ENCODE peak calls at places on chromosome 14, in eight cellular contexts. S is heart left ventricle, V is Peyer's patch, N is ovary, B is adrenal gland, U is uterus, F is sigmoid colon, E is transverse colon. I is an unnamed sample. For H3K9me3, the result is how much of the 10 kb centered on the place peaks cover.

GRCh38 chr14:54769955-54770863 is 132.4 kb downstream of the GCH1 start:
- DNase-seq in S (no peak), V (no peak), N (no peak), B (no peak), U (no peak), F (no peak), E (no peak), I (no peak)

GRCh38 chr14:34254031-34254430 is 208.0 kb downstream of the SPTSSA start:
- DNase-seq in S (no peak), V (no peak), N (no peak), B (no peak), U (no peak), F (no peak), E (no peak), I (no peak)

GRCh38 chr14:79265366-79265765 is 945.9 kb downstream of the DIO2 start:
- DNase-seq in S (no peak), V (no peak), N (no peak), B (no peak), U (no peak), F (no peak), E (no peak), I (no peak)

GRCh38 chr14:48430805-48431204 is 755.4 kb upstream of the MDGA2 start:
- DNase-seq in S (no peak), V (peak), N (no peak), B (no peak), U (no peak), F (no peak), E (no peak), I (no peak)

GRCh38 chr14:103348154-103348553 is 14.1 kb downstream of the EIF5 start:
- DNase-seq in S (no peak), V (no peak), N (no peak), B (no peak), U (no peak), F (no peak), E (no peak), I (no peak)

GRCh38 chr14:67526676-67527459 is 6.2 kb upstream of the PLEKHH1 start:
- DNase-seq in S (no peak), V (peak), N (no peak), B (peak), U (no peak), F (no peak), E (peak), I (peak)

GRCh38 chr14:74882103-74882920 is 596 bp downstream of the DLST start:
- DNase-seq in S (peak), V (peak), N (no peak), B (peak), U (peak), F (peak), E (peak), I (peak)

GRCh38 chr14:83007641-83008237 is 1474.1 kb upstream of the SEL1L start:
- DNase-seq in S (no peak), V (no peak), N (no peak), B (no peak), U (no peak), F (no peak), E (no peak), I (no peak)

GRCh38 chr14:67916430-67916829 is 96.9 kb downstream of the RAD51B start:
- DNase-seq in S (no peak), V (no peak), N (no peak), B (no peak), U (no peak), F (no peak), E (no peak), I (no peak)

GRCh38 chr14:21680072-21680471 is 6.5 kb upstream of the OR4E1 start:
- DNase-seq in S (no peak), V (no peak), N (no peak), B (no peak), U (no peak), F (no peak), E (no peak), I (no peak)

GRCh38 chr14:32134448-32135070 is 57.5 kb downstream of the ARHGAP5 start:
- DNase-seq in S (no peak), V (no peak), N (no peak), B (no peak), U (no peak), F (no peak), E (no peak), I (no peak)

GRCh38 chr14:61064866-61065265 is 83.8 kb downstream of the SLC38A6 start:
- DNase-seq in S (no peak), V (no peak), N (no peak), B (no peak), U (no peak), F (no peak), E (no peak), I (no peak)

GRCh38 chr14:63046339-63047268 is 1.3 kb upstream of the KCNH5 start:
- DNase-seq in S (no peak), V (no peak), N (no peak), B (no peak), U (no peak), F (no peak), E (no peak), I (no peak)

GRCh38 chr14:77961853-77962580 is 162.1 kb downstream of the ADCK1 start:
- DNase-seq in S (no peak), V (no peak), N (no peak), B (no peak), U (no peak), F (no peak), E (no peak), I (no peak)

GRCh38 chr14:27366596-27366995 is 768.8 kb upstream of the NOVA1 start:
- DNase-seq in S (no peak), V (no peak), N (no peak), B (no peak), U (no peak), F (no peak), E (no peak), I (no peak)

GRCh38 chr14:35347323-35348043 is 55.3 kb downstream of the PSMA6 start:
- DNase-seq in S (no peak), V (no peak), N (no peak), B (no peak), U (no peak), F (peak), E (peak), I (no peak)

GRCh38 chr14:75492832-75493579 is 29.3 kb upstream of the BATF start:
- DNase-seq in S (no peak), V (no peak), N (no peak), B (no peak), U (no peak), F (no peak), E (no peak), I (no peak)

GRCh38 chr14:96752594-96752993 is 44.6 kb upstream of the VRK1 start:
- DNase-seq in S (no peak), V (no peak), N (no peak), B (no peak), U (no peak), F (no peak), E (no peak), I (no peak)

GRCh38 chr14:92680781-92681650 is 67.4 kb downstream of the LGMN start:
- DNase-seq in S (peak), V (peak), N (peak), B (peak), U (peak), F (peak), E (peak), I (peak)

GRCh38 chr14:102994689-102995088 is 62.7 kb downstream of the CDC42BPB start:
- DNase-seq in S (no peak), V (peak), N (no peak), B (no peak), U (no peak), F (no peak), E (peak), I (no peak)

DNA sequence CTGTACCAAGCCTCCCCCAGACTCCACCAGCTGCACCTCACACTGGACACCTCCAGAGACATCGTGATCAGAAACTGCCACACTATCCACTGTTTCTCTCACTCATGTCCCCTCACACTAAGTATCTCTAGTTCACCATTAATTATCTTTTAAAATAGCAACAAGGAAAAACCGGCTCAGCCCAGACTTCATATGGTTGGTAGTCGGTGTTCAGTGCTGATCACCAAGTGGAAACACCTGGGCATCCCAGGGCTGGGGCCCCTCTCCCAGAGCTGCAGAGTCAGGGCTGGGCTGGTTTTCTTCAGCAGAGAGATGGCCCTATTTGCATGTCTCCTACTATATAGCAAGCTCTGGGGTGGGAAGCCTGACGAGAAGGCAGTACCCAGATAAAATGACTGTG is 1140.0 kb downstream of the TMEM121 start:
- DNase-seq in S (no peak), V (no peak), N (no peak), B (no peak), U (no peak), F (no peak), E (no peak), I (no peak)
- H3K9me3 ChIP-seq in S (under half), V (under half), N (under half), B (under half), U (under half), F (under half), E (under half), I (under half)

GRCh38 chr14:76953196-76953945 is 75.1 kb downstream of the IRF2BPL start:
- DNase-seq in S (peak), V (peak), N (peak), B (peak), U (peak), F (peak), E (peak), I (peak)
- TF ChIP-seq POLR2A in S (no peak), V (peak), N (no peak), B (peak), U (no peak), F (no peak), E (peak), I (no peak)

GRCh38 chr14:105851716-105852377 is 325.5 kb downstream of the TMEM121 start:
- DNase-seq in S (no peak), V (no peak), N (no peak), B (no peak), U (no peak), F (peak), E (peak), I (no peak)

GRCh38 chr14:105852378-105853088 is 326.1 kb downstream of the TMEM121 start:
- DNase-seq in S (no peak), V (peak), N (no peak), B (no peak), U (no peak), F (no peak), E (peak), I (no peak)

GRCh38 chr14:105853907-105854599 is 327.7 kb downstream of the TMEM121 start:
- DNase-seq in S (no peak), V (no peak), N (no peak), B (no peak), U (peak), F (peak), E (peak), I (no peak)

GRCh38 chr14:105854600-105855245 is 328.3 kb downstream of the TMEM121 start:
- DNase-seq in S (no peak), V (no peak), N (no peak), B (no peak), U (peak), F (peak), E (peak), I (no peak)

DNA sequence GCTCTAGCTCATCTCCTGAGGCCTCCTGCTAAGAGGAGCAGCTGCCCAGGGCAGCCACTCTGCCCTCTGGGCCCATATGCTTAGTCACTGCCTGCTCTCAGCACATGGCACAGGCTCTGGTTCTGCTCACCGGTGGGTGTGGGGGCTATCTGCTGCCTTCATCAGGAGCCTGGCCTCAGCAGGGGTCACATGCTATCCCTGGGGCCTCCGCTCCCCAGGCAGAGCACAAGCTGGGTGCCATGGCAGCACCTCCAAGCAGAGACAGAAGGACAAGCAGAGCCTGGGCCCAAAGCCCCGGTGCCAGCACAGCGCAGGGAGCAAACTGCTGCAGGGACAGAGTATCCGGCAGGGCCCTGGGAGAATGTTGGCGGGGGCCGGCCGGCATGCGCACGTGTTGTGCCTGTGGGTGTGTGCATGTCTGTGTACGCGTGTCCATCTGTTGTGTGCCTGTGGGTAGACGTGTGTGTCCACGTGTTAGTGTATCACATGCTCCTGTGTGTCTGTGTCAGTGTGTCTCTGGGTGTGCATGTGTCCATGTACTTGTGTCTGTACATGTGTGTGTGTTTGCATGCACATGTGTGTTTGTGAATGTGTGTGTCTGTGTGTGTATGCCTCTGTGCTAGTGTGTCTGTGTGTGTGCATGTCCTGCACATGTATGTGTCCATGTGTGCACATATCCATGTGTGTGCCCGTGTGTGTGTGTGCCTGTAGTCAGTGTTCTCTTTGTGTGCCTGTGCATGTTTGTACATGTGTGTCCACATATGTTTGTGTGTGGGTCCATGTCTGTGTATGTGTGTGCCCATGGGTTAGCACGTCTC is 326.9 kb downstream of the TMEM121 start:
- DNase-seq in S (no peak), V (no peak), N (peak), B (no peak), U (peak), F (no peak), E (peak), I (no peak)
- H3K9me3 ChIP-seq in S (under half), V (under half), N (under half), B (under half), U (under half), F (under half), E (under half), I (under half)

DNA sequence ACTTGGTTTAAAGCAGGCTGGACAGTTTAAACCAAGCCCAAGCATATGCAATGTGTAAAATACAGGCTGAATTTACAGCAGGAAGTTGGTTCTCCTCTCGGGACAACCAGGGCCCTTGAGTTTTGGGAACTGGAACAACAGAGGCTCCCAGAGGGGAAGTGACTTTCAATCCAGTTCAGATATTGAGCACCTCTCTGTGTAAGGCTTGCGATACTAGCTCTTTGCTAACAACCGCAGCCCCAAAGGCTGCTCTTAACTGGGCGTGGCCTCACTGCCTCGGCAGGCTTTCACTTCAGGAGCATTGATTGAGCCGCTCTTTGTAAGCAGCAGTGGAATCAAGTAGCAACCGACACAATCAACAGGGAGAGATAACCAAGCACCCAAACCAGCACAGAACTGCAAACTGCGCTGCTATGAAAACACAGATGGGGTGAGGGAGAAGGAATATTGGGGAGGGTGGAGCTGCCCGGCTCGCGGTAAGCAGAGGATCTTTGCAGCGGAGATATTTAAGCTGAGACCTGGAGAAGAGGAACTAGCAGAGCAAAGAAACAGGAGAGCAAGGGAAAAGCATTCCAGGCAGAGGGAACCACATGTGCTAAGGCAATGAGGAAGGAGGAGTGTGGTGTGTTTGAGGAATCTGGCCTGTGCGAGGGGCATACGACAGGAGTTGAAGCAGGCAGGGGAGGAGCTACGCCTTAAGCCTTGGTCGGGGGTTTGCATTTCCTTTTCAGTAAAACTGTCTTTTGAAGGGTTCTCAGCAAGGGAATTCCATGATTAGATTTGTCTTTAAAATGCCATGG is 17.3 kb upstream of the YY1 start:
- DNase-seq in S (peak), V (peak), N (no peak), B (no peak), U (peak), F (no peak), E (peak), I (peak)
- TF ChIP-seq POLR2A in S (no peak), V (peak), N (no peak), B (no peak), U (no peak), F (no peak), E (no peak), I (no peak)

GRCh38 chr14:29461131-29461530 is 466.5 kb downstream of the PRKD1 start:
- DNase-seq in S (no peak), V (no peak), N (no peak), B (no peak), U (no peak), F (no peak), E (no peak), I (no peak)
- H3K9me3 ChIP-seq in S (under half), V (under half), N (under half), B (under half), U (under half), F (under half), E (under half), I (under half)

DNA sequence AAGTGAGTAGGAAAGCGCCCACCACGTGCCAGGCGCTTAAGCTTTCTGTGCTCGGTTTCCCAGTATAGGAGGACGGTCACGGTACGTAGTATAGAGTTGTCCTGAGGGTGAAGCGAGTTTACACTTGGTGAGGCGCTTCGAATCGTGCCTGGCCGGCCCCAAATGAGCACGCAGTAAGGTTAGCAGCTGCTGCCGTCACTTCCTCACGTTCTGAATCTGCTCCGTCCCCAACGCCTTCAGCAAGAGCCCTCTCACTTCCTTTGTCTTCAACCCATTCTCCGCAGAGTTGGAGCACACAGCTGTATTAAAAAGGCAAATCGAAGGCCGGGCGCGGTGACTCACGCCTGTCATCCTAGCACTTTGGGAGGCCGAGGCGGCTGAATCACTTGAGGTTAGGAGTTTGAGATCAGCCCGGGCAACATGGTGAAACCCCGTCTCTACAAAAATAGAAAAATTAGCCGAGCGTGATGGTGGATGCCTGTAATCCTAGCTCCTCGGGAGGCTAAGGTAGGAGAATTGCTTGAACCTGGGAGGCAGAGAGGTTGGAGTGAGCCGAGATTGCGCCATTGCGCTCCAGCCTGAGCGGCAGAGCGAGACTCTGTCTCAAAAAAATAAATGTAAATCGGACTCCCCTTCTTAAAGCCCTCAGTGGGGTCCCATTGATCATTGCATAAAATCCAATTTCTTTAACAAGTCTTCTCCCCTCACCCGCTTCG is 725 bp downstream of the TDP1 start:
- DNase-seq in S (peak), V (peak), N (peak), B (peak), U (peak), F (peak), E (peak), I (peak)
- TF ChIP-seq POLR2A in S (no peak), V (no peak), N (no peak), B (no peak), U (no peak), F (no peak), E (no peak), I (no peak)

DNA sequence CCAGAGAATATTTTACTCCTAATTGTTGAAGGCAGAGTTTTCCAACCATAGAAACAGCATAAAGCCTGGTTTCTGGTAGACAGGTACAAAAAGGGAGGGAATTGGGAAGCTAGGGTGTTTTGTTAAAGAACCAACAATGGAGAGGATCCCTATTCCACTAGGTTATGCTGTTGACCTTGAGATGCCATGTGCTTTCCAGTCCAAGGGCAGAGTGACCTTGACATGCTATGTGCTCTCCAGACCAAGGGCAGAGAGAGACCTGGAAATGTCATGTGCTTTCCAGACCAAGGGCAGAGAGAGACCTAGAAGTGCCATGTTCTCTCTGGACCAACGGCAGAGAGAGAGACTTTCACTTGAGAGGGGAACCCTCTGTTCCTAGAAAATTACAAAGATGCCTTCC is 1043.8 kb upstream of the FBXO33 start:
- DNase-seq in S (no peak), V (no peak), N (no peak), B (no peak), U (no peak), F (no peak), E (no peak), I (no peak)
- H3K9me3 ChIP-seq in S (under half), V (under half), N (under half), B (under half), U (under half), F (under half), E (under half), I (under half)

GRCh38 chr14:73753043-73753886 is 39.1 kb upstream of the PNMA1 start:
- DNase-seq in S (peak), V (peak), N (no peak), B (peak), U (no peak), F (peak), E (peak), I (peak)
- TF ChIP-seq POLR2A in S (no peak), V (peak), N (no peak), B (no peak), U (no peak), F (no peak), E (peak), I (no peak)

GRCh38 chr14:23183479-23183878 is at the start of gene SLC7A8:
- DNase-seq in S (peak), V (peak), N (peak), B (peak), U (peak), F (peak), E (peak), I (peak)

GRCh38 chr14:23182372-23183014 is 967 bp downstream of the SLC7A8 start:
- DNase-seq in S (peak), V (peak), N (peak), B (peak), U (peak), F (no peak), E (peak), I (peak)

GRCh38 chr14:23181946-23182345 is 1.5 kb downstream of the SLC7A8 start:
- DNase-seq in S (no peak), V (no peak), N (no peak), B (no peak), U (no peak), F (no peak), E (no peak), I (no peak)

GRCh38 chr14:23181453-23181852 is 2.0 kb downstream of the SLC7A8 start:
- DNase-seq in S (no peak), V (no peak), N (no peak), B (no peak), U (no peak), F (no peak), E (no peak), I (no peak)

GRCh38 chr14:23183076-23183475 is 384 bp downstream of the SLC7A8 start:
- DNase-seq in S (no peak), V (no peak), N (no peak), B (no peak), U (no peak), F (no peak), E (no peak), I (no peak)
- H3K9me3 ChIP-seq in S (under half), V (under half), N (under half), B (under half), U (under half), F (under half), E (under half), I (under half)